ENCODE peak calls at places on chromosomes 7 and 10, in five cellular contexts. One of them, this sample, is unnamed. For H3K4me1, the result is how much of the 10 kb centered on the place peaks cover.

GRCh38 chr7:152335900-152336571 is 99.8 kb downstream of the KMT2C start:
- DNase-seq in upper lobe of right lung: no peak
- DNase-seq in A549: no peak
- DNase-seq in left lung: no peak
- DNase-seq in RWPE2: no peak
- DNase-seq in this sample: no peak

GRCh38 chr10:21534611-21535493 is 820 bp downstream of the MLLT10 start:
- DNase-seq in A549: peak
- DNase-seq in upper lobe of right lung: peak
- DNase-seq in RWPE2: no peak
- DNase-seq in left lung: peak
- DNase-seq in this sample: peak

GRCh38 chr7:150520145-150520544 is 5.5 kb downstream of the GIMAP7 start:
- DNase-seq in A549: no peak
- DNase-seq in left lung: no peak
- DNase-seq in upper lobe of right lung: no peak
- DNase-seq in RWPE2: no peak
- DNase-seq in this sample: no peak

GRCh38 chr7:96045919-96046318 is 273.6 kb downstream of the DYNC1I1 start:
- DNase-seq in RWPE2: no peak
- DNase-seq in left lung: no peak
- DNase-seq in upper lobe of right lung: no peak
- DNase-seq in A549: no peak
- DNase-seq in this sample: no peak

GRCh38 chr10:86049442-86049841 is 317.2 kb downstream of the GRID1 start:
- DNase-seq in left lung: no peak
- DNase-seq in upper lobe of right lung: no peak
- DNase-seq in RWPE2: no peak
- DNase-seq in A549: no peak
- DNase-seq in this sample: peak

GRCh38 chr10:68561804-68562649 is 1.9 kb downstream of the TET1 start:
- DNase-seq in upper lobe of right lung: no peak
- DNase-seq in left lung: no peak
- DNase-seq in A549: no peak
- DNase-seq in RWPE2: no peak
- DNase-seq in this sample: peak

GRCh38 chr10:18607503-18607902 is 43.9 kb downstream of the NSUN6 start:
- DNase-seq in upper lobe of right lung: no peak
- DNase-seq in RWPE2: peak
- DNase-seq in A549: peak
- DNase-seq in left lung: no peak
- DNase-seq in this sample: no peak

GRCh38 chr7:140551334-140552239 is 72.3 kb upstream of the MKRN1 start:
- DNase-seq in upper lobe of right lung: no peak
- DNase-seq in RWPE2: no peak
- DNase-seq in A549: no peak
- DNase-seq in left lung: no peak
- DNase-seq in this sample: peak

GRCh38 chr10:69414036-69415018 is 2.4 kb downstream of the TACR2 start:
- DNase-seq in A549: no peak
- DNase-seq in RWPE2: no peak
- DNase-seq in upper lobe of right lung: no peak
- DNase-seq in left lung: no peak
- DNase-seq in this sample: no peak

GRCh38 chr7:92720604-92721350 is 115.6 kb downstream of the CDK6 start:
- DNase-seq in upper lobe of right lung: no peak
- DNase-seq in left lung: no peak
- DNase-seq in A549: peak
- DNase-seq in RWPE2: no peak
- DNase-seq in this sample: no peak

GRCh38 chr7:157690058-157690832 is 353.4 kb downstream of the DNAJB6 start:
- DNase-seq in A549: no peak
- DNase-seq in left lung: peak
- DNase-seq in upper lobe of right lung: peak
- DNase-seq in RWPE2: no peak
- DNase-seq in this sample: no peak

GRCh38 chr10:29794776-29795635 is 160.2 kb upstream of the SVIL start:
- DNase-seq in left lung: no peak
- DNase-seq in upper lobe of right lung: no peak
- DNase-seq in RWPE2: no peak
- DNase-seq in A549: no peak
- DNase-seq in this sample: no peak

GRCh38 chr7:44846816-44847508 is 925 bp downstream of the H2AZ2 start:
- DNase-seq in upper lobe of right lung: no peak
- DNase-seq in left lung: no peak
- DNase-seq in RWPE2: no peak
- DNase-seq in A549: no peak
- DNase-seq in this sample: no peak

GRCh38 chr7:43649755-43650274 is 66.9 kb downstream of the STK17A start:
- DNase-seq in left lung: no peak
- DNase-seq in RWPE2: no peak
- DNase-seq in A549: no peak
- DNase-seq in upper lobe of right lung: no peak
- DNase-seq in this sample: no peak

GRCh38 chr10:120459185-120459584 is 2.2 kb downstream of the PLPP4 start:
- DNase-seq in RWPE2: no peak
- DNase-seq in upper lobe of right lung: no peak
- DNase-seq in left lung: no peak
- DNase-seq in A549: no peak
- DNase-seq in this sample: no peak

GRCh38 chr10:100551231-100551630 is 15.5 kb downstream of the HIF1AN start:
- DNase-seq in A549: no peak
- DNase-seq in left lung: no peak
- DNase-seq in RWPE2: no peak
- DNase-seq in upper lobe of right lung: no peak
- DNase-seq in this sample: no peak

GRCh38 chr10:73854310-73854709 is 20.0 kb downstream of the CAMK2G start:
- DNase-seq in upper lobe of right lung: no peak
- DNase-seq in RWPE2: no peak
- DNase-seq in A549: no peak
- DNase-seq in left lung: no peak
- DNase-seq in this sample: no peak

GRCh38 chr7:112186300-112186699 is 19.9 kb downstream of the DOCK4 start:
- DNase-seq in upper lobe of right lung: no peak
- DNase-seq in left lung: no peak
- DNase-seq in A549: no peak
- DNase-seq in RWPE2: no peak
- DNase-seq in this sample: no peak

GRCh38 chr7:81499262-81500116 is 270.4 kb downstream of the HGF start:
- DNase-seq in upper lobe of right lung: no peak
- DNase-seq in RWPE2: no peak
- DNase-seq in left lung: no peak
- DNase-seq in A549: peak
- DNase-seq in this sample: no peak

GRCh38 chr7:30469303-30469702 is 9.3 kb downstream of the NOD1 start:
- DNase-seq in RWPE2: no peak
- DNase-seq in upper lobe of right lung: peak
- DNase-seq in A549: peak
- DNase-seq in left lung: no peak
- DNase-seq in this sample: peak

GRCh38 chr7:99210265-99210970 is 2.5 kb upstream of the KPNA7 start:
- DNase-seq in RWPE2: no peak
- DNase-seq in upper lobe of right lung: no peak
- DNase-seq in A549: peak
- DNase-seq in left lung: no peak
- DNase-seq in this sample: no peak

DNA sequence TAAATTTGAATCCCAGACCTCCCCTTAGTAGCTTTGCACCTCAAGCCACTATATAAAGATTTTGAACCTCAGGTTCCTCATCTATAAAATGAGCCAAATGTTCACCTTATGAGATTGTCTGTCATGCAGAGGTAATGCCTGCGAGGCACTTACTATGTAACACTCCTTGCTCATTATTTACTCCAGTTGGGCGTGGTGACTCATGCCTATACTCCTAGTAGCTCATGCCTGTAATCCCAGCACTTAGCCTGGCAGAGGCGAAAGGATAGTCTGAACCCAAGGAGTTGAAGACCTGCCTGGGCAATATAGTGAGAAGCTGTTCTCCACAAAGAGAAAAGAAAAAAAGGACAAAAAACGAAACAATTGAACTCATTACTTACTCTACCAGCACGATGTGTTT is 82.2 kb downstream of the MDFIC start:
- DNase-seq in RWPE2: no peak
- DNase-seq in A549: peak
- DNase-seq in left lung: no peak
- DNase-seq in upper lobe of right lung: no peak
- DNase-seq in this sample: no peak
- H3K4me1 ChIP-seq in RWPE2: under half
- H3K4me1 ChIP-seq in A549: half or more
- H3K4me1 ChIP-seq in left lung: under half
- H3K4me1 ChIP-seq in upper lobe of right lung: under half
- H3K4me1 ChIP-seq in this sample: under half

DNA sequence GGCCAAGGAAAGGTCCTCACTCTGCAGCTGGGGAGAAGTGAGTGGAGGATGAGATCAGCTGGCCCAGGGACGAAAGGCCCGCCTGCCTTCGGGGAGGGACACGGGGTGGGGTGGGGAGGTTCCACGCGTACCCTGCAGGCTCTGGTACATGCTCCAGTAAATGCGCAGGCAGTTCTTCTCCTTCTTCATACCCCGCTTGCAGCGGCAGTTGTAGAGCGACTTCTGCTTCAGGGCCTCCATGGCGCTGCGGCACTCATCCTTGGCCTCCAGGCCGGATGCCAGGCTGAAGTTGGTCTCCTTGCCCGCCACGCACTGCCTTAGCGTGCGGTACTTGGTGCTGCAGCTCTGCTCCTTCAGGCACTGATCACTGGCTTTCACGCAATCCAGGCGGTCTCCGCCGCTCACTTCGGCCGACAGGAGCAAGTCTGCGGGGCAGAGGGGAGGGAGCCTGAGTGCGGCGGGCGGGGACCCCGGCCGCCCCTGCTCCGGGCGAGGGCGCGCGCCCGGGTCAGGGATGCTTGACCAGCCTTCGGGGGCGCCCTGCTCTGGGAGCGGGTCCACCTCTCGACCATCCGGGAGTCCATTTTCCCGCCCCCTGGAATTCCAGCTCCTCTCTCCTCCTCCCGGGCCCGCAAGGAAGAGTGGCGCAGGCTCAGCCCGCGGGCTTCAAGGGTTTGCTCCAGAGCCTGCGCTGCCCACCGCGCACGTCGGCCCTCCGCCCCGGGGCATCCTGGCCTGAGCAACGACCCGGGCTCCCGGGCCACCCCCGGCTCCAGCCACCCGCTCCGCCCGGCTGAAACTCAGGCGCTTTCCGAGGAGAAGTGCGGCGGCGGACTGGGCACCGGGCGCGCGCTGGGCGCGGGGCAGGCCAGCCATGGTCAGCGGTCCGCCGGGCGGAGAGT is 2.1 kb downstream of the GFRA1 start:
- DNase-seq in left lung: peak
- DNase-seq in A549: no peak
- DNase-seq in RWPE2: no peak
- DNase-seq in upper lobe of right lung: no peak
- DNase-seq in this sample: no peak
- H3K4me3 ChIP-seq in left lung: peak
- H3K4me3 ChIP-seq in A549: peak
- H3K4me3 ChIP-seq in RWPE2: no peak
- H3K4me3 ChIP-seq in upper lobe of right lung: peak
- H3K4me3 ChIP-seq in this sample: peak

GRCh38 chr10:44464503-44464902 is 79.6 kb upstream of the CXCL12 start:
- DNase-seq in RWPE2: no peak
- DNase-seq in left lung: no peak
- DNase-seq in upper lobe of right lung: no peak
- DNase-seq in A549: no peak
- DNase-seq in this sample: no peak
- TF ChIP-seq CTCF in RWPE2: no peak
- TF ChIP-seq CTCF in left lung: no peak
- TF ChIP-seq CTCF in upper lobe of right lung: no peak
- TF ChIP-seq CTCF in A549: no peak
- TF ChIP-seq CTCF in this sample: no peak

GRCh38 chr10:14541379-14541778 is 210.7 kb upstream of the FRMD4A start:
- DNase-seq in left lung: no peak
- DNase-seq in RWPE2: no peak
- DNase-seq in upper lobe of right lung: no peak
- DNase-seq in A549: no peak
- DNase-seq in this sample: no peak
- H3K4me1 ChIP-seq in left lung: under half
- H3K4me1 ChIP-seq in RWPE2: under half
- H3K4me1 ChIP-seq in upper lobe of right lung: under half
- H3K4me1 ChIP-seq in A549: under half
- H3K4me1 ChIP-seq in this sample: under half

DNA sequence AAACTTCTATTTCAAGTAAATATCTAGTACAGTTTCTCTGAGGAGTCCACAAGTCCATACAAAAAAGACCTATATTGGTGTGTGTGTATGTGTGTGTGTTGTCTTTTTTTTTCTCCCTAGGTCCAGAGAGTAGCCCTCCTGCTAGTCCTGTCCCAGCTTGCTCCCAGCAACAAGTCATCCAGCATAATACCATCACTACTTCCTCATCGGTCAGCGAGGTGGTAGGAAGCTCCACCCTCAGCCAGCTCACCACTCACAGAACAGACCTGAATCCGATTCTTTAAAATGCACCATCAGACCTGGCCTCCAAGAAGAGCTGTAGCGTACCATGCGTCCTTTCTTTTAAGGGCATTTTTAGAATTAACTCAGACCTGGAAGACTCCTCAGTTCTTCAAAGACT is 139.1 kb downstream of the TRIL start:
- DNase-seq in upper lobe of right lung: no peak
- DNase-seq in A549: no peak
- DNase-seq in left lung: no peak
- DNase-seq in RWPE2: no peak
- DNase-seq in this sample: no peak
- H3K4me3 ChIP-seq in upper lobe of right lung: no peak
- H3K4me3 ChIP-seq in A549: no peak
- H3K4me3 ChIP-seq in left lung: no peak
- H3K4me3 ChIP-seq in RWPE2: no peak
- H3K4me3 ChIP-seq in this sample: no peak

GRCh38 chr10:116654816-116655215 is 34.1 kb downstream of the PNLIPRP2 start:
- DNase-seq in upper lobe of right lung: no peak
- DNase-seq in A549: peak
- DNase-seq in RWPE2: no peak
- DNase-seq in left lung: no peak
- DNase-seq in this sample: no peak
- TF ChIP-seq CTCF in upper lobe of right lung: no peak
- TF ChIP-seq CTCF in A549: no peak
- TF ChIP-seq CTCF in RWPE2: no peak
- TF ChIP-seq CTCF in left lung: no peak
- TF ChIP-seq CTCF in this sample: no peak

DNA sequence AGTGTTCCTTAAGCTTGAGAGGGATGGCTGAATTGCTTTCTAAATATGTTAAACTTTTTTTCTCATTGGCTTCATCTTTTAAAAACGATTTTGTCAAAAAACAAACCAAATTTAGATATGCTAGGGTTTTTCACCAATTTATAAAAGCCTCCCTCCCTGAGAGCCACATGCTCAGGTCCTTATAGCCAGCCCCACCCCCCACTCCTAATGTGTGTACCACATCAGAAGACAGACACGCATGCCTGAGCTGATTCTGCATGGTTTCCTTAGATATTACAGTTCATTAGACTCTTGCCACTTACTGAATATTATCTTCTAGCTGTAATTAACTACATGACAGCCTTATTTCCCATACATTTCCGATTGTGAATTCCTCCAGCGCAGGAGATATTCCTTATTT is 2.0 kb downstream of the CUL1 start:
- DNase-seq in A549: peak
- DNase-seq in upper lobe of right lung: no peak
- DNase-seq in RWPE2: no peak
- DNase-seq in left lung: no peak
- DNase-seq in this sample: no peak
- H3K4me1 ChIP-seq in A549: half or more
- H3K4me1 ChIP-seq in upper lobe of right lung: under half
- H3K4me1 ChIP-seq in RWPE2: under half
- H3K4me1 ChIP-seq in left lung: under half
- H3K4me1 ChIP-seq in this sample: under half